ENCODE peak calls at places on chromosomes 16 and 17, in ten cellular contexts. T is CD8-positive, alpha-beta T cell; W is left ventricle myocardium inferior; N is breast epithelium; J is WTC11; I is nephron progenitor cell; G is Peyer's patch; P is thoracic aorta; U is HFFc6; K is progenitor cell of endocrine pancreas. V is an unnamed sample.

GRCh38 chr17:40065771-40066510 is 3.2 kb downstream of the THRA start:
- DNase-seq in K (no peak), I (no peak), J (no peak), N (no peak), P (no peak), U (no peak), W (no peak), T (no peak), G (no peak), V (no peak)

GRCh38 chr17:12041316-12041715 is 20.6 kb downstream of the MAP2K4 start:
- DNase-seq in K (no peak), G (no peak), T (no peak), U (peak), P (no peak), I (no peak), N (no peak), J (no peak), W (no peak), V (no peak)

GRCh38 chr16:7025616-7026190 is 306.9 kb upstream of the RBFOX1 start:
- DNase-seq in K (peak), J (peak), P (no peak), N (peak), G (no peak), T (no peak), I (peak), W (peak), U (no peak), V (peak)

GRCh38 chr17:40068917-40069750 is 6.4 kb downstream of the THRA start:
- DNase-seq in G (peak), T (peak), W (peak), U (peak), J (no peak), I (no peak), P (peak), N (peak), K (no peak), V (peak)

GRCh38 chr17:40316571-40317344 is 7.8 kb downstream of the RARA start:
- DNase-seq in W (peak), N (peak), J (peak), K (no peak), U (peak), T (no peak), G (peak), I (peak), P (no peak), V (peak)

GRCh38 chr17:61240851-61241468 is 158.7 kb upstream of the TBX2 start:
- DNase-seq in N (no peak), G (no peak), W (no peak), U (no peak), J (no peak), K (no peak), I (no peak), T (no peak), P (no peak), V (no peak)

GRCh38 chr17:29844339-29845048 is 85.5 kb downstream of the SSH2 start:
- DNase-seq in I (no peak), K (no peak), U (no peak), G (no peak), P (no peak), W (no peak), N (no peak), J (no peak), T (no peak), V (peak)

GRCh38 chr17:73304971-73305786 is 6.6 kb downstream of the CDC42EP4 start:
- DNase-seq in I (peak), N (no peak), K (no peak), P (peak), T (no peak), W (peak), U (peak), J (peak), G (no peak), V (no peak)

GRCh38 chr16:85574672-85575475 is 38.2 kb upstream of the GSE1 start:
- DNase-seq in I (peak), N (no peak), K (no peak), G (no peak), W (no peak), T (no peak), P (no peak), U (no peak), J (no peak), V (no peak)

GRCh38 chr17:74478369-74479100 is 12.1 kb downstream of the CD300A start:
- DNase-seq in W (no peak), G (peak), P (no peak), T (no peak), K (no peak), I (no peak), U (no peak), N (no peak), J (no peak), V (no peak)

GRCh38 chr16:31216552-31217530 is at the start of gene PYDC1:
- DNase-seq in T (no peak), K (no peak), U (no peak), J (peak), N (no peak), G (no peak), W (no peak), P (no peak), I (peak), V (no peak)

GRCh38 chr17:31536451-31536850 is 145.0 kb downstream of the RAB11FIP4 start:
- DNase-seq in K (no peak), N (no peak), U (no peak), I (no peak), G (peak), T (no peak), J (no peak), W (no peak), P (no peak), V (no peak)

GRCh38 chr17:55157165-55157564 is 107.6 kb upstream of the HLF start:
- DNase-seq in N (no peak), P (no peak), J (no peak), T (no peak), I (no peak), W (no peak), U (peak), G (no peak), K (no peak), V (no peak)

GRCh38 chr17:58326609-58327341 is 1.8 kb downstream of the TSPOAP1 start:
- DNase-seq in P (no peak), K (no peak), W (no peak), G (no peak), I (no peak), U (no peak), J (no peak), T (no peak), N (no peak), V (no peak)

GRCh38 chr16:7334801-7335560 is 2.3 kb downstream of the RBFOX1 start:
- DNase-seq in J (no peak), K (no peak), N (no peak), T (no peak), G (no peak), P (no peak), I (no peak), W (peak), U (no peak), V (no peak)

GRCh38 chr17:41325611-41326010 is 10.1 kb upstream of the KRTAP17-1 start:
- DNase-seq in G (no peak), T (no peak), I (no peak), J (no peak), U (no peak), N (no peak), P (no peak), W (no peak), K (no peak), V (no peak)

GRCh38 chr17:41322903-41323895 is 7.7 kb upstream of the KRTAP17-1 start:
- DNase-seq in U (no peak), N (no peak), I (no peak), J (no peak), T (no peak), K (no peak), G (no peak), W (no peak), P (no peak), V (no peak)

GRCh38 chr17:41325126-41325525 is 9.6 kb upstream of the KRTAP17-1 start:
- DNase-seq in I (no peak), K (no peak), N (no peak), T (no peak), W (no peak), P (no peak), U (no peak), J (no peak), G (no peak), V (no peak)

GRCh38 chr17:41326173-41327145 is 10.9 kb upstream of the KRTAP17-1 start:
- DNase-seq in U (no peak), P (no peak), W (no peak), I (no peak), G (no peak), J (no peak), N (no peak), K (no peak), T (no peak), V (no peak)

GRCh38 chr17:41324180-41325075 is 8.9 kb upstream of the KRTAP17-1 start:
- DNase-seq in I (no peak), G (no peak), K (no peak), W (no peak), T (no peak), J (peak), P (no peak), N (no peak), U (no peak), V (no peak)
- TF ChIP-seq CTCF in I (peak), G (peak), K (peak), W (no peak), T (no peak), J (peak), P (no peak), N (peak), U (peak), V (no peak)

GRCh38 chr17:9090641-9091096 is 69.4 kb downstream of the NTN1 start:
- DNase-seq in T (no peak), K (no peak), W (no peak), U (no peak), P (peak), J (no peak), I (no peak), N (no peak), G (no peak), V (no peak)

GRCh38 chr17:9086577-9086976 is 65.3 kb downstream of the NTN1 start:
- DNase-seq in J (no peak), U (no peak), T (no peak), G (no peak), I (no peak), K (no peak), W (no peak), P (no peak), N (no peak), V (no peak)

GRCh38 chr17:9087921-9088320 is 66.6 kb downstream of the NTN1 start:
- DNase-seq in I (no peak), U (no peak), N (no peak), T (no peak), K (no peak), W (no peak), J (no peak), P (no peak), G (no peak), V (no peak)
- TF ChIP-seq CTCF in I (no peak), U (no peak), N (no peak), T (no peak), K (no peak), W (no peak), J (no peak), P (no peak), G (no peak), V (no peak)

GRCh38 chr16:58198022-58198683 is at the start of gene CSNK2A2:
- DNase-seq in G (peak), I (peak), P (no peak), W (peak), J (peak), U (peak), N (peak), K (peak), T (peak), V (peak)
- TF ChIP-seq CTCF in G (peak), I (no peak), P (no peak), W (peak), J (no peak), U (peak), N (no peak), K (peak), T (no peak), V (no peak)

DNA sequence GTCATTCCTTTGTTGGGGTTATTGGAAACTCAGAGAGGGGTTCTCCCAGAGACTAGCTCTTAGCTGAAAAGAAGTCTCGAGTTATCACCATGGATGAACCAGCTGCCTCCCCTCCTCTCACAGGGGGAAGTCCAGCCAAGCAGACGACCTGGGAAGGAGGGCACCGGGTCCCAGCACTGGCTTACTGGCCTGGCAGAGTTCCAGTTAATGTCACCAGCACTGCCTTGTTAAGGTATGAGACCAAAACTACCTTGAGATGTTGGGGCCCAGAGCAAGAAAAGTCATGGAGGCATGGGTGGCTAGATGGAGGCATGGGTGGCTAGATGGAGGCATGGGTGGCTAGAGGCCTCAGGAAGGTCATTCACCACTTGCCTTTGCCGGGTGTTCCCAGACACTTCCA is 72.4 kb downstream of the WIPI1 start:
- DNase-seq in J (no peak), G (no peak), N (no peak), P (no peak), U (no peak), T (no peak), I (no peak), K (no peak), W (no peak), V (no peak)
- TF ChIP-seq CTCF in J (no peak), G (no peak), N (no peak), P (no peak), U (no peak), T (no peak), I (no peak), K (no peak), W (no peak), V (no peak)

GRCh38 chr17:44774271-44775135 is 15.7 kb downstream of the ADAM11 start:
- DNase-seq in P (peak), J (peak), U (peak), I (peak), N (peak), G (peak), K (peak), W (peak), T (peak), V (peak)

GRCh38 chr17:44776628-44777393 is 18.0 kb downstream of the ADAM11 start:
- DNase-seq in K (no peak), P (no peak), I (no peak), U (no peak), W (no peak), J (no peak), G (no peak), T (no peak), N (no peak), V (no peak)

GRCh38 chr17:44775838-44776621 is 17.2 kb downstream of the ADAM11 start:
- DNase-seq in W (no peak), I (no peak), J (no peak), U (no peak), T (no peak), P (no peak), K (no peak), G (no peak), N (no peak), V (no peak)

GRCh38 chr17:44773140-44773539 is 14.4 kb downstream of the ADAM11 start:
- DNase-seq in W (no peak), G (no peak), N (no peak), J (no peak), P (no peak), T (no peak), U (no peak), I (no peak), K (no peak), V (no peak)

GRCh38 chr17:44775136-44775837 is 16.5 kb downstream of the ADAM11 start:
- DNase-seq in W (peak), U (peak), N (peak), P (peak), G (peak), I (peak), J (peak), T (peak), K (peak), V (peak)
- TF ChIP-seq CTCF in W (no peak), U (peak), N (no peak), P (peak), G (no peak), I (peak), J (no peak), T (peak), K (no peak), V (peak)

GRCh38 chr17:36464765-36465088 is 21.8 kb upstream of the ZNHIT3 start:
- DNase-seq in G (no peak), K (no peak), U (no peak), T (no peak), P (no peak), I (no peak), W (no peak), N (no peak), J (peak), V (no peak)

GRCh38 chr17:36461330-36462110 is 25.0 kb upstream of the ZNHIT3 start:
- DNase-seq in W (no peak), P (no peak), J (no peak), K (no peak), I (no peak), U (no peak), G (no peak), N (no peak), T (no peak), V (no peak)

GRCh38 chr17:36459601-36460000 is 26.9 kb upstream of the ZNHIT3 start:
- DNase-seq in U (no peak), K (no peak), T (no peak), W (no peak), G (no peak), I (no peak), N (no peak), P (no peak), J (no peak), V (no peak)

GRCh38 chr17:36460265-36460937 is 26.1 kb upstream of the ZNHIT3 start:
- DNase-seq in J (no peak), I (no peak), K (no peak), W (no peak), P (no peak), T (no peak), G (no peak), N (no peak), U (no peak), V (no peak)

DNA sequence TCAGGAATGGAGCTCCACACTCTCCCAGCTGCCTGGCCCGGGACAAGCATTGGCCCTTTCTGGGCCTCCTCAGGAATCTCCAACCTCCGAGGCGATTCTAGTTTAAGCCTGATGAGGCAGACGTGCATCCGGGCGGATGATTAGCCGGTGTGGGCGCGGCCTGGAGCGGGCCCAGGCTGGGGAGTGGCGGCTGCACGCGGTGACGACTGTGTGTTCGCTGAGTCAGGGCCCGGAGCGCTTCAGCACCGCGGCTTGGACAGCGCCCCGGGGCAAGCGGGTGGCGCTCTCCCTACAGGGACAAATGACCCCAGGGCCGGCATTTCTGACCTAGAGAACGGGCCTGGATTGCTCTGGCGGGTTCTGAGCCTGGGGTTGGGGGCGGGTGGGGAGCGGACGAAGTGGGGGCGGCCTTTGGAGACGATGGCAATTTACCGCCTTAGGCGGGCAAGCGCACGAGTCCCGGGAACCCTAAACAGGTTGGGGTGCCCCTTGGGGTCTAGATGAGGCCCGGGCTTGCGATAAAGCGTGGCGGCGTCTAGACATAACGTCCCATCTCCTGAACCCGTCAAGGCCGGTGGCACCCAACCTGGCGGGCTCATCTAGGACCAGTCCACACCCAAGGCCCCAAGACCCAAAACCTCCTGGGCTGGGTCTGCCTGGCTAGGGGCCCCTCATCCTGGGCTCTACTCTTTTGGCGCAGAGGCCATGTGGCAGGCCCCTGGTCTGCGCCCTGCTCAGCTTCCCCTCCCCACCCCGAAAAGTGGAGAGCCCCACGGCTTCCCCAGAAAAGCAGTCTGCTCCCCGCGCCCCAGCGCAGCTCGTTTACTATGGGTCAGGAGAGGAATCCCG is 22.3 kb upstream of the ZNHIT3 start:
- DNase-seq in T (no peak), J (peak), U (peak), G (no peak), N (peak), P (no peak), I (peak), K (peak), W (peak), V (peak)
- TF ChIP-seq CTCF in T (no peak), J (no peak), U (no peak), G (peak), N (no peak), P (no peak), I (no peak), K (no peak), W (no peak), V (no peak)

DNA sequence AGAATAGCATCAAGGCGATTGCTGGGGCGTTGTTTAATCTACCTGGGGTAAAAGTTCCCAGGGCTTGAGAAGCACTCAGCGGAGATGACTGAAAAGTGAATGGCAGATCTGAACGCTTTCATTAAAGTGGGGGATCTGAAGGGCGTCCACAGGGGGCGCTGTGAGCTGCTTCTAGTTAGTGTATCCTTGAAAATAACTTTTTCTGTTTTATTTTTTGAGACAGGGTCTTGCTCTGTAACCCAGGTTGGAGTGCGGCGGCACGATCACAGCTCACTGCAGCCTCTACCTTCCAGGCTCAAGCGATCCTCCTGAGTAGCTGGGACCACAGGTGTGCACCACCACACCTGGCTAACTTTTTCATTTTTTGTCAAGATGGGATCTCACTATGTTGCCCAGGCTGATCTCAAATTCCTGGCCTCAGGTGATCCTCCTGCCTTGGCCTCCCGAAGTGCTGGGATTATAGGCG is 360.4 kb downstream of the SEC14L1 start:
- DNase-seq in G (no peak), J (peak), N (no peak), T (no peak), U (no peak), W (no peak), I (peak), K (no peak), P (no peak), V (no peak)
- TF ChIP-seq CTCF in G (no peak), J (peak), N (peak), T (peak), U (peak), W (peak), I (peak), K (peak), P (peak), V (peak)

V was measured in mesothelial cell of epicardium.